ENCODE peak calls at places on chromosomes 1 and 21, in seven cellular contexts. L is tibial artery, V is neuronal stem cell, W is cardiac muscle cell, T is keratinocyte, K is psoas muscle, A is stomach. N is an unnamed sample. For H3K9me3, the result is how much of the 10 kb centered on the place peaks cover.

GRCh38 chr1:230702934-230703678 is 10.8 kb downstream of the AGT start:
- DNase-seq in L (no peak), V (no peak), W (no peak), T (no peak), K (no peak), A (peak), N (no peak)

GRCh38 chr1:198346178-198346577 is 189.4 kb downstream of the NEK7 start:
- DNase-seq in L (no peak), V (no peak), W (no peak), T (no peak), K (no peak), A (no peak), N (no peak)

GRCh38 chr21:29148535-29148934 is 18.1 kb downstream of the MAP3K7CL start:
- DNase-seq in L (no peak), V (no peak), W (no peak), T (no peak), K (no peak), A (no peak), N (no peak)

GRCh38 chr1:204307334-204307883 is 52.3 kb downstream of the PLEKHA6 start:
- DNase-seq in L (peak), V (peak), W (peak), T (no peak), K (no peak), A (peak), N (no peak)

GRCh38 chr1:244863491-244864252 is 671 bp downstream of the HNRNPU start:
- DNase-seq in L (peak), V (no peak), W (no peak), T (no peak), K (peak), A (peak), N (no peak)

GRCh38 chr1:171213559-171214454 is 28.7 kb downstream of the FMO2 start:
- DNase-seq in L (no peak), V (no peak), W (no peak), T (no peak), K (no peak), A (no peak), N (no peak)

GRCh38 chr1:19640363-19641316 is 3.5 kb upstream of the NBL1 start:
- DNase-seq in L (no peak), V (peak), W (no peak), T (peak), K (no peak), A (peak), N (no peak)

GRCh38 chr21:38455403-38455802 is 42.9 kb downstream of the ERG start:
- DNase-seq in L (no peak), V (no peak), W (no peak), T (no peak), K (no peak), A (no peak), N (no peak)

GRCh38 chr1:86191958-86192357 is 35.4 kb upstream of the COL24A1 start:
- DNase-seq in L (no peak), V (no peak), W (no peak), T (no peak), K (no peak), A (no peak), N (no peak)

GRCh38 chr1:6971699-6972098 is 186.4 kb downstream of the CAMTA1 start:
- DNase-seq in L (no peak), V (no peak), W (no peak), T (no peak), K (no peak), A (no peak), N (no peak)

GRCh38 chr1:245128381-245128780 is 26.4 kb upstream of the KIF26B start:
- DNase-seq in L (no peak), V (no peak), W (no peak), T (no peak), K (no peak), A (no peak), N (no peak)

GRCh38 chr1:58608945-58609344 is 31.9 kb upstream of the TACSTD2 start:
- DNase-seq in L (no peak), V (no peak), W (no peak), T (no peak), K (no peak), A (no peak), N (no peak)

GRCh38 chr1:93815738-93816110 is 63.3 kb downstream of the DNTTIP2 start:
- DNase-seq in L (no peak), V (no peak), W (no peak), T (no peak), K (no peak), A (no peak), N (no peak)

GRCh38 chr1:230868736-230869385 is 540 bp upstream of the C1orf198 start:
- DNase-seq in L (peak), V (peak), W (peak), T (no peak), K (peak), A (peak), N (no peak)

GRCh38 chr1:152410028-152410427 is 4.0 kb downstream of the CRNN start:
- DNase-seq in L (no peak), V (no peak), W (no peak), T (no peak), K (no peak), A (no peak), N (no peak)

GRCh38 chr1:190104959-190105358 is 372.7 kb downstream of the BRINP3 start:
- DNase-seq in L (no peak), V (no peak), W (no peak), T (no peak), K (no peak), A (no peak), N (no peak)

GRCh38 chr1:153568367-153569099 is 2.9 kb upstream of the S100A2 start:
- DNase-seq in L (peak), V (peak), W (peak), T (peak), K (peak), A (peak), N (peak)

GRCh38 chr1:219422811-219423598 is 189.9 kb downstream of the ZC3H11B start:
- DNase-seq in L (no peak), V (no peak), W (no peak), T (no peak), K (no peak), A (no peak), N (no peak)

GRCh38 chr1:223683586-223684487 is 18.3 kb upstream of the CAPN8 start:
- DNase-seq in L (no peak), V (peak), W (peak), T (no peak), K (peak), A (peak), N (peak)

GRCh38 chr1:30061292-30062204 is 661.8 kb downstream of the MATN1 start:
- DNase-seq in L (no peak), V (no peak), W (peak), T (no peak), K (no peak), A (no peak), N (no peak)

GRCh38 chr1:169368406-169368769 is 393 bp downstream of the BLZF1 start:
- DNase-seq in L (no peak), V (no peak), W (peak), T (no peak), K (no peak), A (peak), N (peak)

GRCh38 chr1:197367631-197368030 is 99.6 kb downstream of the CRB1 start:
- DNase-seq in L (no peak), V (no peak), W (no peak), T (no peak), K (no peak), A (no peak), N (no peak)

GRCh38 chr1:169722784-169723183 is 11.1 kb downstream of the SELE start:
- DNase-seq in L (no peak), V (no peak), W (no peak), T (no peak), K (no peak), A (no peak), N (no peak)

DNA sequence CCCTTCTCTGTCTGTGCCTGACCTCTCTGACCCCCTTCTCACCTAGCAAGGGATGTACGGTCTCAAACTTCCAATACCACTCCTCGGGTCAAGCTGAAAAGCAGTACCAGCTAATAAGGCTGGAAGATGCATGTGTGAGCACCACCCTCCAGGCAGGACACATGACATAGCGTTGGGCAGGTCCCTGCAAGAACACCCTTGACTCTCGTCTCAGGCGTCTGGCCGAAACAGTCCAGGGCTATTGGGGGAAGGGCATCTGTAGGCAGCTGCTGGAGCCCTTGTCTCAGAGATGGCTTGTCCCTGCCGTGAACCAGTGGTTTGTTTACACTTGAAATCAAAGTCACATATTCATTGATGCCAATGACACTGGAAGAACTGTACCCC is 56.5 kb downstream of the CD46 start:
- DNase-seq in L (no peak), V (no peak), W (peak), T (peak), K (no peak), A (no peak), N (no peak)
- H3K4me3 ChIP-seq in L (no peak), V (no peak), W (no peak), T (no peak), K (peak), A (no peak), N (no peak)

DNA sequence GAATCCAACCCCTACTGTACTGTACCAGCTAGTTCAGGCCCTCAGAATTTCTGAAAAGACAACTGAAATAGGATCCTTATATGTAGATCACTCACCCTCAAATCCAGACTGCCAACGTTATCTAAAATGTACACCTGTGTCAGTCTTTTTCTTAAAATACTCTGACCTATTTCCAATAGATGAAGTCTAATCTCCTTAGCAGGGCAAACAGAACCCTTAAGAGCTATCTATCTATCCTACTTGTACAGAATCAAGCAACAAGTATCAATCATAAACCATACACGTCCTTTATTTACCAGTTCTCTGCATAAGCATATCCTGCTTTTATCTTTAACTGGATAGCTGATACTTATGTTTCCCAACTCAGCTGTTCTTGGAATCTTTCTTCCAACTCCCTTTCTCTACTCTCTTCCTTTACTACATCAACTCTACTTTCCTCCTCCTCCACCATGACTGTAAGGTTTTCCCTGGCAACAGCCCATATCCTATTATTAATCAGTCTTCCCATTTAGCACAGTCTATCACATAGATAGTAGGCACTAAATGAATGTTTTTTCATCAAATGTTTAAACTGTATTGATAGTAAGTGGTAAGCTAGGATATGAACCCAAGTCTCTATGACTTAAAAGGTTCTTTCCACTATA is 2.8 kb downstream of the LRIF1 start:
- DNase-seq in L (no peak), V (no peak), W (no peak), T (no peak), K (no peak), A (no peak), N (no peak)
- H3K9me3 ChIP-seq in L (under half), V (under half), W (under half), T (under half), K (under half), A (under half), N (under half)

DNA sequence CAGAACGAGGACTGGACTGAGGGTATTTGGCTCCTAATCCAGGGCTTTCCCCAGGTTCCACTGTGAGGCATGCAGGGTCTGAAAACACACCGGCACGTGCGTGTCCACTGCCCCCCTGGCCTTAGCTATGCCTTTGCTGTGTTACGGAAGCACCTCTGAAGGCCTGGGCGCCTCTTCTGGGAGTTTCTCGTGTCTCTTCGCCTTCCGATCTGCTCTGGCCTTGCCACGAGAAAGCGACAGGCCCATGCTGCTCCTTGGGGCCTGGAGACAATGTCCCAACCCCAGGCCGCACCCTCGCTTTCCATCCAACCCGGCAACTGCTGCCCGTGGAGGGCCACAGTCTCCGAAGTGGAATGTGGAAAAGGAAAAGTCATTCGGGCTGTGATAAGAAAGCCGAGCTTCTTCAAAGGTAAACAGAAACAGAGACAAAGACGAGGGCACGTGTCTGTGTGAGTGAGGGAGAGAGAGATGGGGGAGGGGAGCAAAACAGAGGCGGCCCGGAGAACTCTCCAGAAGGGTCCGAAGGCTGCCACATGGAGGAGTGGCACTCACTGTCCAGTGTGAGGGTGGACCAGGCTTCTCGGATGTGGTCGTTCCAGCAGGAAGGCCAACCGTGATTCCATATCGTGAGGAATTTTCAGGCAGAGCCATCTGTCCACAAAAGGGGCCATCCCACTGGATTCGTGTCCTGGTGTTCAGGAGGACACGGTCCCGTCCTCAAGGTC is 3.4 kb upstream of the UMODL1 start:
- DNase-seq in L (no peak), V (no peak), W (no peak), T (no peak), K (no peak), A (no peak), N (no peak)
- H3K4me3 ChIP-seq in L (no peak), V (no peak), W (no peak), T (no peak), K (no peak), A (no peak), N (no peak)

DNA sequence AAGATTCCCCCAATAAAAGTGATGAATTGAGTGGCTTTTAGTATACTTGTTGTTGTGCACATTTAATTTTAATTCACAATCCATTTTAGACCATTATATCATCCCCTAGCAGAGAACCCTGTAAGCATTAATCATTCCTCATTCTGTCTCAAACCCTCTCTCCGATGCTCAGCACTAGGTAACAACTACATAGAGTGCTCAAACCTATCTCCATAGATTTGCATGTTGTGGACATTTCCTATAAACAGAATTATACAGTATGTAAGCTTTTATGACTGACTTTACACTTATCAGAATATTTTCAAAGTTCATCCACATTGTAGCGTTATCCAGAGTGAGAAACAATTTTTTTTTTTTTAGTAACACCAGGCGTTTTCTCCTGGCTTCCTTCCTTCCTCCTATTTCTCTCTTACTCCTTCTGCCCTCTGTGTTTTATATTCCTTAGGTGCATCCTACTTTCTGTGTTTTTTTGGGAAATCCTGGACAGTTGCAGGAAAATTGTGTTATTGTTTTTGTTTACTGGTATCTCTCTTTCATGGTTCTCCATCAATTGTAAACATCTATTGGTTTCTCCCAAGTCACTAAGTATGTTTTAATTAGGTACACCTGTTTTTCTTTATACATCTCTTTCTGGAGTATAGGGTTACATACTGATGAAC is 1528.0 kb upstream of the TPTE start:
- DNase-seq in L (no peak), V (no peak), W (no peak), T (no peak), K (no peak), A (no peak), N (no peak)
- H3K9me3 ChIP-seq in L (under half), V (under half), W (under half), T (half or more), K (under half), A (under half), N (under half)

GRCh38 chr1:196259291-196259690 is 348.9 kb downstream of the KCNT2 start:
- DNase-seq in L (no peak), V (no peak), W (no peak), T (no peak), K (no peak), A (no peak), N (no peak)

GRCh38 chr1:196255762-196256161 is 352.5 kb downstream of the KCNT2 start:
- DNase-seq in L (no peak), V (no peak), W (no peak), T (no peak), K (no peak), A (no peak), N (no peak)

GRCh38 chr1:196260267-196260666 is 348.0 kb downstream of the KCNT2 start:
- DNase-seq in L (no peak), V (no peak), W (no peak), T (no peak), K (no peak), A (no peak), N (no peak)
- H3K4me3 ChIP-seq in L (no peak), V (no peak), W (no peak), T (no peak), K (no peak), A (no peak), N (no peak)

DNA sequence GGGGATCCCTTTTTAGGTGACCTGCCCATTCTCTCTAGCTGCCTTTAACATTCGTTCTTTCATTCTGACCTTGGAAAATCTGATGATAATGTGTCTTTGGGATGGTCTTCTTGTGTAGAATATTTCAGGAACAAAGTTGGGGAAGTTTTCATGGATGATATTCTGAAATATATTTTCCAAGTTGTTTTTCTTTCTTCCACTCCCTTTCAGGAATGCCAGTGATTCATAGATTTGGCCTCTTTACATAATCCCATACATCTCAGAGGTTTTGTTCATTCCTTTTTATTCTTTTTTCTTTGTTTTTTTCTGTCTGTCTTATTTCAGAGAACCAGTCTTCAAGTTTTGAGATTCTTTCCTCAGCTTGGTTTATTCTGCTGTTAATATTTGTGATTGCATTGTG is 13.9 kb upstream of the SCMH1 start:
- DNase-seq in L (no peak), V (no peak), W (no peak), T (no peak), K (no peak), A (no peak), N (no peak)
- H3K9me3 ChIP-seq in L (under half), V (under half), W (under half), T (under half), K (under half), A (under half), N (under half)

N was measured in CD8-positive, alpha-beta memory T cell.